ENCODE peak calls at places on chromosomes 13 and 19, in ten cellular contexts. Q is retinal pigment epithelial cell; R is SHP77; X is left cardiac atrium; N is CD4-positive, alpha-beta T cell; G is NCI-H2227 treated with DMSO at 0.1 percent for 48 hours; O is iPS DF 6.9; P is RWPE1; Y is fibroblast of lung; Z is foreskin fibroblast. A is an unnamed sample.

GRCh38 chr13:112175162-112176075 is 108.5 kb downstream of the SOX1 start:
- DNase-seq in Q (no peak), R (no peak), X (no peak), N (no peak), G (no peak), O (no peak), P (no peak), Y (no peak), Z (no peak), A (no peak)

GRCh38 chr19:15443838-15444237 is 5.9 kb downstream of the WIZ start:
- DNase-seq in Q (no peak), R (no peak), X (no peak), N (no peak), G (no peak), O (no peak), P (no peak), Y (no peak), Z (no peak), A (no peak)

GRCh38 chr19:10533656-10534386 is 9.9 kb upstream of the ATG4D start:
- DNase-seq in Q (peak), R (no peak), X (no peak), N (no peak), G (no peak), O (no peak), P (peak), Y (peak), Z (no peak), A (no peak)

GRCh38 chr13:20499986-20500385 is 25.7 kb downstream of the CRYL1 start:
- DNase-seq in Q (no peak), R (no peak), X (no peak), N (no peak), G (no peak), O (no peak), P (no peak), Y (no peak), Z (no peak), A (no peak)

GRCh38 chr19:3463959-3464796 is 16.1 kb downstream of the SMIM24 start:
- DNase-seq in Q (no peak), R (no peak), X (no peak), N (no peak), G (no peak), O (no peak), P (no peak), Y (no peak), Z (no peak), A (no peak)

GRCh38 chr19:45293682-45294081 is 29.0 kb downstream of the CKM start:
- DNase-seq in Q (no peak), R (no peak), X (no peak), N (no peak), G (no peak), O (no peak), P (peak), Y (no peak), Z (no peak), A (no peak)

GRCh38 chr13:111474136-111475002 is 153.9 kb downstream of the TEX29 start:
- DNase-seq in Q (no peak), R (peak), X (no peak), N (no peak), G (peak), O (peak), P (peak), Y (peak), Z (peak), A (peak)

GRCh38 chr19:38370299-38370698 is 4.1 kb upstream of the PSMD8 start:
- DNase-seq in Q (no peak), R (no peak), X (no peak), N (no peak), G (no peak), O (no peak), P (no peak), Y (no peak), Z (no peak), A (no peak)

GRCh38 chr13:53098455-53098854 is 69.8 kb downstream of the OLFM4 start:
- DNase-seq in Q (no peak), R (no peak), X (no peak), N (no peak), G (no peak), O (no peak), P (no peak), Y (no peak), Z (no peak), A (no peak)

GRCh38 chr13:71454509-71454908 is 412.5 kb downstream of the DACH1 start:
- DNase-seq in Q (no peak), R (no peak), X (no peak), N (no peak), G (no peak), O (no peak), P (no peak), Y (no peak), Z (no peak), A (no peak)